ENCODE peak calls at places on chromosomes 6 and 20, in four cellular contexts. One of them, this sample, is unnamed.

GRCh38 chr20:50568549-50568942 is 58.4 kb downstream of the PTPN1 start:
- DNase-seq in K562: no peak
- DNase-seq in WTC11: no peak
- DNase-seq in HepG2: no peak
- DNase-seq in this sample: no peak

GRCh38 chr20:42308980-42309524 is 690.9 kb upstream of the CHD6 start:
- DNase-seq in HepG2: no peak
- DNase-seq in WTC11: no peak
- DNase-seq in K562: no peak
- DNase-seq in this sample: no peak

GRCh38 chr6:11389977-11390376 is 147.6 kb upstream of the TMEM170B start:
- DNase-seq in WTC11: no peak
- DNase-seq in K562: no peak
- DNase-seq in HepG2: no peak
- DNase-seq in this sample: no peak

GRCh38 chr6:13605634-13606033 is 9.5 kb upstream of the NOL7 start:
- DNase-seq in HepG2: peak
- DNase-seq in K562: no peak
- DNase-seq in WTC11: no peak
- DNase-seq in this sample: no peak

GRCh38 chr20:10531848-10532247 is 96.7 kb downstream of the SLX4IP start:
- DNase-seq in WTC11: no peak
- DNase-seq in K562: no peak
- DNase-seq in HepG2: no peak
- DNase-seq in this sample: no peak

GRCh38 chr6:157840776-157841175 is 17.7 kb downstream of the SNX9 start:
- DNase-seq in K562: peak
- DNase-seq in HepG2: no peak
- DNase-seq in WTC11: no peak
- DNase-seq in this sample: no peak

GRCh38 chr6:154921482-154921881 is 73.6 kb upstream of the TIAM2 start:
- DNase-seq in WTC11: no peak
- DNase-seq in K562: no peak
- DNase-seq in HepG2: no peak
- DNase-seq in this sample: no peak

GRCh38 chr6:21505574-21505990 is 88.0 kb upstream of the SOX4 start:
- DNase-seq in K562: no peak
- DNase-seq in WTC11: no peak
- DNase-seq in HepG2: peak
- DNase-seq in this sample: no peak

GRCh38 chr6:88443554-88443953 is 277.4 kb upstream of the CNR1 start:
- DNase-seq in WTC11: no peak
- DNase-seq in HepG2: no peak
- DNase-seq in K562: no peak
- DNase-seq in this sample: no peak

GRCh38 chr6:144434308-144434990 is 149.3 kb downstream of the UTRN start:
- DNase-seq in HepG2: no peak
- DNase-seq in WTC11: no peak
- DNase-seq in K562: peak
- DNase-seq in this sample: no peak

GRCh38 chr6:116314218-116314617 is 34.5 kb upstream of the TSPYL1 start:
- DNase-seq in WTC11: no peak
- DNase-seq in K562: no peak
- DNase-seq in HepG2: no peak
- DNase-seq in this sample: no peak

GRCh38 chr20:51189814-51190782 is 167.2 kb upstream of the KCNG1 start:
- DNase-seq in WTC11: no peak
- DNase-seq in K562: no peak
- DNase-seq in HepG2: no peak
- DNase-seq in this sample: no peak

GRCh38 chr6:34239893-34240292 is 3.2 kb downstream of the HMGA1 start:
- DNase-seq in HepG2: no peak
- DNase-seq in WTC11: no peak
- DNase-seq in K562: no peak
- DNase-seq in this sample: no peak

GRCh38 chr20:10857362-10858070 is 183.7 kb upstream of the JAG1 start:
- DNase-seq in WTC11: no peak
- DNase-seq in K562: no peak
- DNase-seq in HepG2: peak
- DNase-seq in this sample: no peak

GRCh38 chr20:36435799-36436541 is 105.3 kb upstream of the MYL9 start:
- DNase-seq in HepG2: peak
- DNase-seq in K562: peak
- DNase-seq in WTC11: peak
- DNase-seq in this sample: peak

GRCh38 chr6:135180458-135181332 is at the start of gene MYB:
- DNase-seq in K562: peak
- DNase-seq in WTC11: peak
- DNase-seq in HepG2: no peak
- DNase-seq in this sample: peak

DNA sequence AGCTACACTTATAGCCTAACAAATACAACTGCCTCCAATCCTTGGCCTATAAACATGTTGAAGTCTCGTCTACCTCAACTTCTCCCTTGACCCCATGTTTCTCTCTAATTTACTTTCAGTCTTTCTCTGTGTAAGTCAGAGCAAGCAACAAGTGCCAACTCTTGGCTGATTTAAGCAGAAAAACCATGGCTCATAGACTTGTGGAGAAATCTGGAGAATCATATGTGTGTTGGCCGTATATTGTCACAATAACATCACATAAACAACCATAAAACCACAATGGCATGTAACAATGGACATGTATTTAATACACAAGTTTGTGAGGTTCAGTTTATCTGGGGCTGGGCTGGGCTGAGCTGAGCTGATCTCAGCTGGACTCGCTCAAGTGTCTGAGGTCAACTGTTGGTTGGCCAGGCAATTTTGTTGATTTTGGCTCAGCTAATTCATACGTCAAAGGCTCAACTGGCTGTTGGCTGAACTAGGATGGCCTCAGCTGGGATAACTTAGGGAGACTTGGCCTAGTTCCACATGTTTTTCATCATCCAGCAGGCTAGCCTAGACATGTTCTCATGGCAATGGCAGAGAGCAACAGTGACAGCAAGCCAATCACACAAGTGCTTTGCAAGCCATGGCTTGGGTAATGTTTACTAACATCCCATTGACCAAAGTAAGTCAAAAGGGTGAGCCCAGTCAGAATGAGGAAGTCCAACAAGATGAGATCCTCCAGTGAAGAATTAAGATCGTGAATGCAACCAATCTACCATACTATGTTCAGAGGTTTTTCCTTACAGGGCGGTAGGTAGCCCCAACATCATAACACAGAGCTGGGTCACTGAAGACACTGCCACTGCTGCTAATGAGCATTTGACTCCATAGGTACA is 12.9 kb upstream of the TBC1D22B start:
- DNase-seq in WTC11: no peak
- DNase-seq in K562: peak
- DNase-seq in HepG2: peak
- DNase-seq in this sample: no peak
- TF ChIP-seq FOXJ3 in WTC11: no peak
- TF ChIP-seq FOXJ3 in K562: no peak
- TF ChIP-seq FOXJ3 in HepG2: peak
- TF ChIP-seq FOXJ3 in this sample: no peak

GRCh38 chr6:43006251-43006650 is 7.5 kb downstream of the MEA1 start:
- DNase-seq in WTC11: no peak
- DNase-seq in K562: no peak
- DNase-seq in HepG2: no peak
- DNase-seq in this sample: no peak

GRCh38 chr6:43007126-43007525 is 6.6 kb downstream of the MEA1 start:
- DNase-seq in WTC11: no peak
- DNase-seq in K562: no peak
- DNase-seq in HepG2: no peak
- DNase-seq in this sample: no peak

GRCh38 chr6:42996513-42996912 is 12.1 kb downstream of the PPP2R5D start:
- DNase-seq in HepG2: no peak
- DNase-seq in WTC11: no peak
- DNase-seq in K562: no peak
- DNase-seq in this sample: no peak

GRCh38 chr6:43005844-43006243 is 7.9 kb downstream of the MEA1 start:
- DNase-seq in HepG2: no peak
- DNase-seq in K562: no peak
- DNase-seq in WTC11: no peak
- DNase-seq in this sample: no peak

GRCh38 chr6:43001843-43002242 is 11.9 kb downstream of the MEA1 start:
- DNase-seq in K562: no peak
- DNase-seq in WTC11: no peak
- DNase-seq in HepG2: no peak
- DNase-seq in this sample: no peak
- TF ChIP-seq FOXJ3 in K562: no peak
- TF ChIP-seq FOXJ3 in WTC11: no peak
- TF ChIP-seq FOXJ3 in HepG2: no peak
- TF ChIP-seq FOXJ3 in this sample: no peak

GRCh38 chr20:40536866-40537265 is 152.2 kb downstream of the MAFB start:
- DNase-seq in HepG2: no peak
- DNase-seq in K562: no peak
- DNase-seq in WTC11: no peak
- DNase-seq in this sample: no peak

GRCh38 chr20:40535816-40536215 is 153.2 kb downstream of the MAFB start:
- DNase-seq in K562: no peak
- DNase-seq in WTC11: no peak
- DNase-seq in HepG2: no peak
- DNase-seq in this sample: no peak

DNA sequence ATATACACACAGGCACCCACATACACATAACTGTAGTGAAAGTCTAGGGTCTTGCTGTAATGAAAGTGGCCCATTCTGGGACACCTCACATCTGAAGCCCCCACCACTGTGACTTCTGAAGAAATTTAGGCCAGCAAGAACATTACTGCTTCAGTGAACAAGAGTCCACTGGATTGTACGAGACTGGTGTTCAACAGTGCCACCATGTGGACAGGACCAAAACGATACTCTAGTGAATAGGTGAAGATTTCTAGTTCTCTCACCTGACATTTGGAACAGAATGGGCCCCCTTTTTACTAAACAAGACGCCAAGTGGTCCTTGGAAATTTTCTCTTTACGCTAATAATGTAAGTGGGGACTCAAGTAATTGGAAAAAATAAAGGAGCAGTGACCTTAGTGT is 156.9 kb downstream of the MAFB start:
- DNase-seq in K562: peak
- DNase-seq in HepG2: peak
- DNase-seq in WTC11: peak
- DNase-seq in this sample: no peak
- TF ChIP-seq FOXJ3 in K562: no peak
- TF ChIP-seq FOXJ3 in HepG2: no peak
- TF ChIP-seq FOXJ3 in WTC11: no peak
- TF ChIP-seq FOXJ3 in this sample: no peak

DNA sequence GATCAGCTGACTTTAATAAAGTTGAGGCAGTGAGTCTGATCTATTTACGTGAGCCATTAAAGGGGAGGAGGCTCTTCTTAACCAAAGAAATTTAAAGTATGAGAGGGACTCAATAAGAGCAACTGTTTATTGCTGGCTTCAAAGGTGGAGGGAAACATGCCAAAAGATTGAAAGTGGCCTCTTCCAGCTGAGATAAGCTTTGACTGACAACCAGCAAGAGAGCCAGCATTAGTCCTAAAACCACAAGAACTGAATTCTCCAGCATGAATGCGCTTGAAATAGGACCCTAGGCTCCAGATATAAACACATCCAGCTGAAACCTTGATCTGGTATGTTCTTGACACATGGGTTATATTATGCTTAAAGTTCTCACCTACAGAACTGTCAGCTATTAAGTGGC is 123.1 kb upstream of the GJE1 start:
- DNase-seq in WTC11: no peak
- DNase-seq in HepG2: no peak
- DNase-seq in K562: peak
- DNase-seq in this sample: no peak
- TF ChIP-seq FOXJ3 in WTC11: no peak
- TF ChIP-seq FOXJ3 in HepG2: no peak
- TF ChIP-seq FOXJ3 in K562: no peak
- TF ChIP-seq FOXJ3 in this sample: no peak

DNA sequence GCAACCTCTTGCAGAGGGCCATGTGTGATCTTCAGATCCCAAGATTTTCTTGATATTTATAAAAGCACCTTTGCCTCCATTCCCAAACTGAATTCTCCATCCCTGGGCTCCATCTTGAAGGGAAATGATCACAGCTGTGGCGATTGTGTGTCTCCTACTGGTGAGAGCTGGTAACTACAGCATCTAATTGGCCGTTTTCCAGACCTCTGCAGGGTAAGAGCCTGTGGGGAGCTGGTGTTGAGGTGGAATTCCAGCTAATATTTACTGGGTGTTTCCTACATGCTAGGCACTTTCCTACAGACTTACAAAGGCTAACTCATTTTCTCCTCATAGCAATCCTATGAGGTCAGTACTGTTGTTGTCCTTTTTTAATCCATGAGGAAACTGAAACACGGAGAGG is 59.2 kb upstream of the FNDC1 start:
- DNase-seq in K562: peak
- DNase-seq in HepG2: peak
- DNase-seq in WTC11: peak
- DNase-seq in this sample: peak
- TF ChIP-seq FOXJ3 in K562: no peak
- TF ChIP-seq FOXJ3 in HepG2: no peak
- TF ChIP-seq FOXJ3 in WTC11: no peak
- TF ChIP-seq FOXJ3 in this sample: no peak

DNA sequence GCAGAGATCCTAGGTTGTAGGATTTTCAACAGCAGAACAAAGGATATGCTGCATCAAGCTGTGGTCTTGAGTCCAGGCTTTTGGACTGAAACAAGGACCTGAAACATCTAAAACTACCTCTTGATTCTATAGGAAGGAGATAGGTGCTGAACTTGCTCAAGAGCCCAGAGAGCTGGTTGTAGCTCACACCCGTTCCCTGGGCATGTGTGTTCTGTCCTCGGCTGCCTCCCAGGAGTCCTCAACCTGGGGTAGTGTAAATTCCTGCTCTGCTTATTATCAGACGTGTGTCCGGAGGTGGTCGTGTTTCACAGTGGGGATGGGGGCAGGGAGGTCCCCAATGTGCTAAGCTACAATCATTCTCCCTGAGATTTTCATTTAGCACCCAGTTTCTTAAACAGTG is 4.8 kb downstream of the NOP56 start:
- DNase-seq in HepG2: no peak
- DNase-seq in K562: no peak
- DNase-seq in WTC11: no peak
- DNase-seq in this sample: no peak
- TF ChIP-seq FOXJ3 in HepG2: no peak
- TF ChIP-seq FOXJ3 in K562: no peak
- TF ChIP-seq FOXJ3 in WTC11: no peak
- TF ChIP-seq FOXJ3 in this sample: no peak

DNA sequence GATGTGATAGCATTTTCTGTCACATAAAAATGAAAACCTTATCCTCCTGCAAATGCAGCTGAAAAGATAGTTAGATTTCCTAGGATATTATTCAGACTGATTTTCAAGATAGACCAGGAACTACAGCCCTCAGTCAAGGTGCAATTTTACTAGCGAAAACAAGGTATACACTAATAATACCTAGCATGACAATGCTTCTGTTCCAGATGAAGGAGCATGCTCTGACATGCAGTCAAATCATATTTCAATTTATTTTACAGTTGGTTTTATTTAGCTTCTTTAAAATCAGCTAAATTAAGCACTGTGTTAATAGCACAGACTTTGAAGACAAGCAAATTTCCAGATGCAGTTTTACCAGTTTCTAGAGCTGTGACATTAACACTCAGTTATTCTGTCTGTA is 14.2 kb upstream of the TNFAIP3 start:
- DNase-seq in HepG2: no peak
- DNase-seq in WTC11: no peak
- DNase-seq in K562: no peak
- DNase-seq in this sample: no peak
- TF ChIP-seq FOXJ3 in HepG2: no peak
- TF ChIP-seq FOXJ3 in WTC11: no peak
- TF ChIP-seq FOXJ3 in K562: no peak
- TF ChIP-seq FOXJ3 in this sample: no peak